ENCODE peak calls at places on chromosomes 11 and 22, in six cellular contexts. D is EH; S is stimulated activated CD4-positive, alpha-beta T cell treated with anti-CD3 and anti-CD28 coated beads, TNF-alpha, amount 100 ng/mL, for 24 hours; Z is AG08396; I is neural crest cell; P is upper lobe of right lung. U is an unnamed sample.

GRCh38 chr11:47409440-47410403 is 1.3 kb downstream of the SLC39A13 start:
- DNase-seq in D (peak), S (no peak), P (no peak), Z (no peak), I (no peak), U (no peak)

GRCh38 chr11:19676508-19677379 is 35.9 kb upstream of the NAV2 start:
- DNase-seq in I (no peak), S (no peak), Z (no peak), D (no peak), P (no peak), U (no peak)

GRCh38 chr11:111417766-111418435 is 38.8 kb upstream of the POU2AF1 start:
- DNase-seq in P (no peak), Z (peak), S (no peak), D (peak), I (no peak), U (no peak)

GRCh38 chr11:82722236-82722635 is 11.4 kb downstream of the FAM181B start:
- DNase-seq in Z (no peak), S (no peak), D (peak), P (no peak), I (no peak), U (no peak)

GRCh38 chr22:17477401-17477833 is 85.9 kb upstream of the SLC25A18 start:
- DNase-seq in I (no peak), Z (no peak), P (no peak), S (no peak), D (no peak), U (peak)

GRCh38 chr11:20162824-20163777 is 2.8 kb upstream of the DBX1 start:
- DNase-seq in I (no peak), S (no peak), D (peak), Z (no peak), P (no peak), U (no peak)

GRCh38 chr11:2923446-2924375 is 5.5 kb downstream of the PHLDA2 start:
- DNase-seq in D (no peak), P (no peak), S (no peak), I (no peak), Z (no peak), U (no peak)

GRCh38 chr11:16669799-16670415 is 68.5 kb upstream of the C11orf58 start:
- DNase-seq in P (no peak), I (no peak), Z (peak), D (peak), S (no peak), U (no peak)

GRCh38 chr11:12786450-12786849 is 112.2 kb downstream of the TEAD1 start:
- DNase-seq in I (no peak), Z (no peak), S (no peak), P (no peak), D (no peak), U (no peak)

GRCh38 chr11:16793009-16793408 is 54.6 kb downstream of the C11orf58 start:
- DNase-seq in S (no peak), D (no peak), Z (no peak), P (no peak), I (no peak), U (no peak)

GRCh38 chr11:84091212-84091986 is 805.2 kb upstream of the CCDC90B start:
- DNase-seq in P (no peak), S (no peak), I (no peak), Z (no peak), D (no peak), U (peak)

GRCh38 chr11:17129003-17129402 is 51.5 kb upstream of the RPS13 start:
- DNase-seq in S (no peak), Z (peak), D (no peak), P (no peak), I (no peak), U (no peak)

GRCh38 chr11:81959341-81959740 is 774.3 kb downstream of the FAM181B start:
- DNase-seq in D (no peak), Z (no peak), I (no peak), S (no peak), P (no peak), U (no peak)

GRCh38 chr11:46916669-46917108 is 1.7 kb downstream of the LRP4 start:
- DNase-seq in Z (peak), I (peak), D (peak), S (no peak), P (no peak), U (peak)

GRCh38 chr11:111942826-111943225 is 5.7 kb downstream of the DIXDC1 start:
- DNase-seq in D (peak), I (no peak), P (no peak), Z (no peak), S (no peak), U (no peak)

GRCh38 chr11:108369064-108369463 is 98.3 kb downstream of the C11orf65 start:
- DNase-seq in Z (no peak), S (no peak), P (no peak), I (no peak), D (no peak), U (no peak)

GRCh38 chr11:125167954-125168821 is 3.6 kb downstream of the PKNOX2 start:
- DNase-seq in I (no peak), P (no peak), S (no peak), D (peak), Z (peak), U (no peak)

GRCh38 chr22:41127447-41127846 is 35.1 kb downstream of the EP300 start:
- DNase-seq in P (peak), D (no peak), I (no peak), Z (no peak), S (no peak), U (no peak)

GRCh38 chr11:117597083-117597482 is 199.9 kb downstream of the DSCAML1 start:
- DNase-seq in S (no peak), D (peak), P (peak), I (peak), Z (peak), U (peak)

GRCh38 chr11:47616726-47617416 is 22.7 kb upstream of the C1QTNF4 start:
- DNase-seq in D (peak), P (no peak), Z (peak), S (no peak), I (peak), U (peak)

GRCh38 chr11:84106560-84106959 is 820.4 kb upstream of the CCDC90B start:
- DNase-seq in D (no peak), Z (no peak), P (no peak), I (no peak), S (no peak), U (no peak)

GRCh38 chr11:58495906-58496305 is 12.0 kb downstream of the OR5B21 start:
- DNase-seq in Z (no peak), I (no peak), S (no peak), D (no peak), P (no peak), U (no peak)

GRCh38 chr11:94870422-94870821 is 102.3 kb downstream of the AMOTL1 start:
- DNase-seq in I (no peak), D (no peak), P (no peak), Z (no peak), S (no peak), U (no peak)

GRCh38 chr11:10954184-10954583 is 96.3 kb upstream of the ZBED5 start:
- DNase-seq in S (no peak), I (no peak), Z (no peak), P (no peak), D (no peak), U (no peak)

GRCh38 chr22:44567846-44568493 is 69.9 kb upstream of the RTL6 start:
- DNase-seq in P (peak), D (peak), S (no peak), I (no peak), Z (no peak), U (no peak)

GRCh38 chr22:47168900-47169800 is 406.7 kb downstream of the TBC1D22A start:
- DNase-seq in Z (peak), P (peak), D (peak), I (no peak), S (no peak), U (peak)

GRCh38 chr11:330694-331314 is 10.1 kb upstream of the IFITM3 start:
- DNase-seq in P (peak), D (no peak), Z (no peak), I (no peak), S (no peak), U (no peak)

GRCh38 chr11:59857444-59858434 is 8.5 kb downstream of the TCN1 start:
- DNase-seq in P (no peak), D (no peak), I (no peak), S (no peak), Z (no peak), U (no peak)

GRCh38 chr11:85941380-85941973 is 86.3 kb downstream of the CCDC83 start:
- DNase-seq in I (peak), D (peak), Z (peak), P (no peak), S (no peak), U (peak)

GRCh38 chr11:69044111-69045013 is 4.4 kb upstream of the TPCN2 start:
- DNase-seq in S (no peak), P (peak), Z (peak), D (peak), I (peak), U (peak)

GRCh38 chr11:17383466-17383865 is 5.0 kb downstream of the KCNJ11 start:
- DNase-seq in D (peak), I (no peak), Z (no peak), S (no peak), P (no peak), U (no peak)

GRCh38 chr22:41885116-41885515 is 29.8 kb downstream of the SHISA8 start:
- DNase-seq in Z (no peak), S (no peak), D (peak), I (no peak), P (no peak), U (no peak)

GRCh38 chr11:107785401-107785800 is 73.2 kb downstream of the SLC35F2 start:
- DNase-seq in S (no peak), P (no peak), I (no peak), D (no peak), Z (no peak), U (no peak)

GRCh38 chr22:40401532-40401931 is 31.1 kb downstream of the SGSM3 start:
- DNase-seq in S (no peak), D (peak), Z (no peak), I (no peak), P (no peak), U (no peak)

U was measured in HEK293T.